ENCODE peak calls at places on chromosomes 11 and 22, in four cellular contexts. H, U, L and O are unnamed samples.

GRCh38 chr11:68821670-68822069 is 20.0 kb downstream of the CPT1A start:
- DNase-seq in H (no peak), U (no peak), L (no peak), O (peak)

GRCh38 chr11:102733232-102733875 is 8.6 kb upstream of the MMP8 start:
- DNase-seq in U (peak), L (peak), H (peak), O (peak)

GRCh38 chr11:112861356-112861755 is 99.9 kb upstream of the NCAM1 start:
- DNase-seq in H (no peak), U (no peak), L (no peak), O (no peak)

GRCh38 chr11:85307381-85307780 is 319.8 kb downstream of the DLG2 start:
- DNase-seq in U (no peak), H (no peak), L (no peak), O (no peak)

GRCh38 chr11:19474954-19475811 is 234.4 kb upstream of the E2F8 start:
- DNase-seq in U (no peak), H (no peak), L (no peak), O (peak)

GRCh38 chr11:70312401-70313357 is 42.2 kb downstream of the PPFIA1 start:
- DNase-seq in H (no peak), L (no peak), U (no peak), O (peak)

GRCh38 chr11:2088746-2089535 is 50.2 kb downstream of the IGF2 start:
- DNase-seq in L (no peak), U (no peak), H (no peak), O (peak)

GRCh38 chr22:48405741-48406140 is 1421.9 kb downstream of the BRD1 start:
- DNase-seq in U (no peak), H (no peak), L (no peak), O (no peak)

GRCh38 chr11:79694368-79694767 is 253.5 kb upstream of the TENM4 start:
- DNase-seq in L (no peak), U (no peak), H (no peak), O (no peak)

GRCh38 chr22:32528984-32529982 is 54.7 kb downstream of the FBXO7 start:
- DNase-seq in L (peak), H (peak), U (peak), O (peak)

GRCh38 chr11:2100361-2101170 is 38.6 kb downstream of the IGF2 start:
- DNase-seq in U (no peak), H (no peak), L (no peak), O (no peak)

GRCh38 chr11:3122775-3123201 is 42.3 kb downstream of the OSBPL5 start:
- DNase-seq in U (no peak), L (no peak), H (no peak), O (no peak)

GRCh38 chr11:64850979-64851567 is 6.6 kb upstream of the CDC42BPG start:
- DNase-seq in U (no peak), H (peak), L (no peak), O (no peak)

DNA sequence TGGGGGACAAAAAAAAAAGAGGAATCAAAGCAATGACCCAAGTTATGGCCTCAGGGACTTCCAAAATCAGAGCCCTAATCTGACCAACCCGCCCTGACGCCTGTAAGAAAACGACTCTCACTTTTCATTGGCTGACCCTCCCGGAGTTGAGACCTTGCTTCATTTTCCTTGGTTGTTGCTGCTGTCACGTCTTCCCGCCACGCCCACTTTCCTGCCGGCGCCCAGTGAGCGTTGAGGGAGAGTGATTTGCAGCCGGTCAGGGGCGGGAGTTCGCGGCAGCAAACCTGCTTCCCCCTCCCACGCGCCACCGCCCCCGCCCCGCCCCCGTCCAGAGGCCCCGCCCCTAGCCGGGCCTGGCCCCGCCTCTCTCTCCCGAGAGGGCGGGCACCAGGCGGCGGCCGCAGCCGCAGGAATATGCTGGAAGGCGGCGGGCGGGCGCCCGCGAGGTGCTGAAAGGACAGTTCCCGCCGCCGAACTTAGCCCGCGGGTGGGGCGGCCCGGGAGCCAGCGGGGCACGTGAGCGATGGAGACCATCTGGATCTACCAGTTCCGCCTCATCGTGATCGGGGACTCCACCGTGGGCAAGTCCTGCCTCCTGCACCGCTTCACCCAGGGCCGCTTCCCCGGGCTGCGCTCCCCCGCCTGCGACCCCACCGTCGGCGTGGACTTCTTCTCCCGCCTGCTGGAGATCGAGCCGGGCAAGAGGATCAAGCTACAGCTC is at the start of gene RAB39A:
- DNase-seq in H (peak), U (peak), L (peak), O (peak)
- H3K18ac ChIP-seq in H (no peak), U (peak), L (no peak), O (peak)

GRCh38 chr22:19478086-19478392 is 954 bp downstream of the UFD1 start:
- DNase-seq in U (no peak), L (no peak), H (peak), O (no peak)

GRCh38 chr22:19480173-19480568 is 451 bp downstream of the CDC45 start:
- DNase-seq in H (no peak), U (no peak), L (no peak), O (no peak)

GRCh38 chr22:19479358-19480172 is at the start of gene CDC45:
- DNase-seq in H (peak), L (peak), U (peak), O (peak)

GRCh38 chr22:19477321-19478085 is 1.5 kb downstream of the UFD1 start:
- DNase-seq in H (no peak), L (peak), U (no peak), O (peak)

DNA sequence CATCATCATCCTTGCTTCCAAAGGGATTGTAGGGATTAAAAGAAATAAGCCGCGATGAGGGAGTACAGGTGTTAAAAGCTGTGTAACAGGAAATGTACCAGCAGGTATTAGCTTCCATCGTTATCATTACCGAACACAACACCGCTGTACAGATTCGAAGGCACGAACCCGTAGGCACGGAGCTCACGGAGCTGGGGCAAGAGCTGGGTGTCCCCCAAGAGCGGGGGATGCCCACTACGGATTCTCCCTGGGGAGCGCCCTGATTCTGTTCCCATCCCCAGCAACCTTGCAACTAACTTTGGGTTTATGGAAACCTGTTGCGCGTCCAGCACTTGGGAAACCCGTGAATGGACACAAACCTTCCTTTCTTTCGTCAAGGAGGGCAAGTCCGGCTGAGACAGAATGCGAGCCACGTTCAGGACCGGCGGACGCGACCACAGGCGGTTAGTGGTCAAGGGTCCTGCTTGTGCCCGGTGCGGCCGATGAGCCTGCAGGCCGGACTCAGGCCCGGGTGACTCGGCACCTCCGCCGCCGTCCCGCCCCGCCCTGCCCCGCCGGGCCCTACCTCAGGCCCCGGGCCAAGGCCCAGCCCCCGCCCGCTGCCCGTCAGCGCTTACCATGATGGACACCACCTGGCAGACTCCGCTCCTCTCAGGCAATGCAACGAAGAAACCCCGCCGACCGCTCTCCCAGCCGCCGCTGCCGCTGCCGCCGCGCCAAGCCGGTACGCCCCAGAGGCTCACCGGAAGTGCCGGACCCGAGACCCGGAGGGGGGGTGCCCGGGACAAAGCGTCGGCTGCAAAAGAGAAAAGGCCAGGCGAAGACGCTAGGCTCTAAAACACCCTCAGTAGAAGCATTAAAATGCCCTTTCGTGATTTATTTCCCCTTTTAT is at the start of gene UFD1:
- DNase-seq in L (peak), H (peak), U (no peak), O (peak)
- H2BK120ac ChIP-seq in L (peak), H (peak), U (peak), O (peak)

DNA sequence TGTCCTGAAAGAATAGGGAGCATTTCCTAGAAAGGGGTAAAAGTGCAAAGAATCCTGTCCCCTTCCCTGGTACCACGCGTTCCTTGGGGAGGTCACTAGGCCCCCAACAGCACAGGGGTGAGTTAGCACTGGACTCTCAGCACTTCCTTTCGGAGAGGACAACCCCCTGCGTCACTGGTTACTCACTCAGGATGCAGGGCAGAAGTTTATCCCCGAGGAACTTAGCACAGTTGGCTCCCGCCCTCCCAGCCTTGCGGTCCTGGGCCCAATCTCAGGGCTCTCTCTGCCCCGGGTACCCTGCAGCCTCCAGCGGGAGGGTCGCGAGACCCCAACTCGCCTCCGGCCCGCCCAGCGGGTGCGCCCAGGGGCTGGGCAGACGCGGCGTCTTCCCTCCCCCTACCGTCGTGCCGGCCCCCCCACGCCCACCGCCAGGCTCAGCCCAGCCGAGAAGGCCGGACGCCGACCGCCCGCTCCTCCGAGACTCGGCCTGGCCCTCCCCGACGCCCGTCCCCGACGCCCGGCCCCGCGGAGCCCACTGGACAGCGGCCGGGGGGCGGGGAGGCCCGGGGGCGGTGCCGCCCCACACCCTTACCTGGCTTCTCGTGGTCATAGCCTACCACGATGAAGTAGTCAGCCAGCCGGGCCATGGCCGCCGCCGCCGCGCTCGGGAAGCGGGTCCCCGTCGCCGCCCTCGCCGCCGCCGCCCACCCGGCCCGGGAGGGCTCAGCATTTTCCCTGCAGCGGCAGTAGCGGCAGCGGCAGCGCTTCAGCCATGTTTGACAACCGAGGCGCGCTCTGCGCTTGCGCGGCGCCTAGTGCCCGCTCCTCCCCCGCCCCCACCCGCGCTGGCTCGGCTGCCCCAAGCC is at the start of gene SBF2:
- DNase-seq in L (peak), U (no peak), H (peak), O (peak)
- H4K8ac ChIP-seq in L (peak), U (peak), H (peak), O (no peak)

GRCh38 chr11:120501976-120502755 is 9.4 kb upstream of the GRIK4 start:
- DNase-seq in L (no peak), H (no peak), U (no peak), O (no peak)

GRCh38 chr11:120501440-120501839 is 10.1 kb upstream of the GRIK4 start:
- DNase-seq in L (no peak), U (no peak), H (no peak), O (no peak)

GRCh38 chr11:120500414-120500936 is 11.1 kb upstream of the GRIK4 start:
- DNase-seq in H (no peak), U (no peak), L (no peak), O (peak)

GRCh38 chr11:120499088-120499487 is 12.5 kb upstream of the GRIK4 start:
- DNase-seq in U (no peak), H (no peak), L (no peak), O (no peak)

GRCh38 chr11:120499859-120500258 is 11.7 kb upstream of the GRIK4 start:
- DNase-seq in L (no peak), U (no peak), H (no peak), O (no peak)
- H3K18ac ChIP-seq in L (no peak), U (peak), H (no peak), O (no peak)

GRCh38 chr11:117232911-117233409 is 489 bp downstream of the RNF214 start:
- DNase-seq in U (no peak), H (no peak), L (no peak), O (no peak)
- H2BK120ac ChIP-seq in U (no peak), H (peak), L (peak), O (peak)

DNA sequence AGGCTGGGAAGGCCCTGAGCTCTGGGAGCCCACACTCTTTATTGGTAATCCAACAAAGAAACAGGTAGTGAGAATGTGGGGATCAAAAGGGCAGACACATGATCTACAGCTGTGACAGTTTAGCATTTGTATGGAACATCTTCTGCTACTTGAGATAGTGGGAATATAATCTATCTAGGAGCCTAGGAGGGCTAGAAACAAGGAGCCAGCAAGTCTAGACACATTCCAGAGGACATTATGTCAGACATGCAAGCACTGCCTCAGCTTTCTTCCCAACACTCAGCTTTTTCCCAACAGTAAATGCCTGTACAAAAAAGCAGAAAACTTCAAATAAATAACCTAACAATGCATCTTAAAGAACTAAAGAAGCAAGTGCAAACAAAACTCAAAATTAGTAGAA is 1150.6 kb upstream of the RAG2 start:
- DNase-seq in H (peak), L (no peak), U (no peak), O (peak)
- H4K8ac ChIP-seq in H (no peak), L (no peak), U (no peak), O (no peak)